ENCODE peak calls at places on chromosome 2, in five cellular contexts. P is nephron progenitor cell, U is NCI-H1092, Y is M059J, X is choroid plexus epithelial cell. N is an unnamed sample.

GRCh38 chr2:238518127-238518827 is 91.5 kb downstream of the ASB1 start:
- DNase-seq in U (no peak), Y (no peak), X (peak), P (no peak), N (no peak)

GRCh38 chr2:143515318-143515717 is 386.1 kb downstream of the ARHGAP15 start:
- DNase-seq in Y (no peak), P (no peak), X (no peak), U (no peak), N (no peak)

GRCh38 chr2:169468841-169469240 is 10.5 kb upstream of the BBS5 start:
- DNase-seq in Y (no peak), X (no peak), P (no peak), U (no peak), N (no peak)

GRCh38 chr2:197310940-197311485 is 433 bp upstream of the ANKRD44 start:
- DNase-seq in U (no peak), Y (no peak), X (no peak), P (no peak), N (no peak)

GRCh38 chr2:63821396-63821795 is 20.3 kb upstream of the UGP2 start:
- DNase-seq in X (no peak), Y (no peak), P (no peak), U (no peak), N (no peak)

GRCh38 chr2:237132799-237133198 is 47.1 kb downstream of the COPS8 start:
- DNase-seq in X (no peak), U (no peak), Y (no peak), P (no peak), N (no peak)

GRCh38 chr2:68487773-68488355 is 20.5 kb downstream of the APLF start:
- DNase-seq in U (no peak), Y (peak), P (no peak), X (peak), N (peak)

GRCh38 chr2:235550378-235550760 is 56.5 kb downstream of the AGAP1 start:
- DNase-seq in U (no peak), P (no peak), X (no peak), Y (no peak), N (no peak)

GRCh38 chr2:235149240-235149641 is 197.4 kb downstream of the SH3BP4 start:
- DNase-seq in Y (peak), U (no peak), P (no peak), X (no peak), N (no peak)

GRCh38 chr2:137886432-137886831 is 77.8 kb upstream of the HNMT start:
- DNase-seq in Y (no peak), X (no peak), U (peak), P (no peak), N (no peak)

GRCh38 chr2:19580830-19581229 is 222.4 kb upstream of the OSR1 start:
- DNase-seq in P (no peak), X (peak), Y (peak), U (no peak), N (peak)

GRCh38 chr2:197196737-197197136 is 113.8 kb downstream of the ANKRD44 start:
- DNase-seq in U (no peak), P (no peak), X (no peak), Y (peak), N (no peak)

GRCh38 chr2:43152711-43153627 is 73.4 kb downstream of the ZFP36L2 start:
- DNase-seq in U (no peak), X (no peak), Y (no peak), P (no peak), N (no peak)

GRCh38 chr2:190359896-190360376 is 16.5 kb downstream of the INPP1 start:
- DNase-seq in X (peak), Y (peak), U (peak), P (no peak), N (peak)

GRCh38 chr2:238158807-238159539 is at the start of gene ERFE:
- DNase-seq in U (no peak), Y (peak), X (peak), P (peak), N (peak)

GRCh38 chr2:177906041-177906718 is 166.4 kb downstream of the PDE11A start:
- DNase-seq in Y (peak), X (peak), U (peak), P (peak), N (peak)

GRCh38 chr2:59236723-59237122 is 995.6 kb upstream of the FANCL start:
- DNase-seq in P (no peak), U (no peak), Y (peak), X (peak), N (peak)